ENCODE peak calls at places on chromosomes 7 and 10, in eight cellular contexts. V is SK-N-SH, Z is GM23248, R is fibroblast of lung, S is MM.1S, O is keratinocyte, K is astrocyte, E is IMR-90. N is an unnamed sample.

GRCh38 chr10:30583778-30584415 is 45.7 kb downstream of the LYZL2 start:
- DNase-seq in O (no peak), Z (peak), E (peak), S (peak), K (peak), R (peak), V (no peak), N (no peak)

GRCh38 chr10:14025790-14026189 is 304.9 kb downstream of the FRMD4A start:
- DNase-seq in S (no peak), E (no peak), V (no peak), R (no peak), O (no peak), K (no peak), Z (no peak), N (no peak)

GRCh38 chr10:113704637-113705343 is 25.1 kb downstream of the CASP7 start:
- DNase-seq in E (peak), O (no peak), R (peak), V (peak), S (peak), Z (peak), K (peak), N (no peak)

GRCh38 chr10:4595920-4596319 is 230.1 kb upstream of the AKR1E2 start:
- DNase-seq in K (no peak), E (peak), R (peak), V (no peak), O (peak), S (no peak), Z (peak), N (no peak)

GRCh38 chr7:157446322-157446721 is 109.5 kb downstream of the DNAJB6 start:
- DNase-seq in Z (no peak), O (no peak), K (no peak), S (no peak), V (no peak), R (no peak), E (no peak), N (no peak)

GRCh38 chr10:104138131-104138530 is 16.2 kb downstream of the SFR1 start:
- DNase-seq in E (no peak), K (no peak), O (no peak), R (no peak), S (no peak), V (no peak), Z (no peak), N (no peak)

GRCh38 chr7:885261-885892 is 9.0 kb downstream of the GET4 start:
- DNase-seq in K (no peak), S (no peak), V (no peak), R (no peak), Z (no peak), E (no peak), O (no peak), N (no peak)

GRCh38 chr7:90720970-90721768 is 125.0 kb downstream of the CDK14 start:
- DNase-seq in E (peak), V (no peak), R (peak), S (no peak), K (peak), Z (peak), O (no peak), N (no peak)

GRCh38 chr7:140923358-140924006 is 1.2 kb downstream of the BRAF start:
- DNase-seq in R (peak), E (no peak), K (peak), S (no peak), O (no peak), Z (peak), V (peak), N (no peak)

GRCh38 chr7:154744226-154744860 is 258.6 kb downstream of the PAXIP1 start:
- DNase-seq in Z (peak), K (no peak), V (peak), O (no peak), R (no peak), E (no peak), S (peak), N (peak)

GRCh38 chr7:88306590-88307048 is at the start of gene STEAP4:
- DNase-seq in E (peak), O (no peak), S (no peak), V (no peak), Z (peak), R (peak), K (peak), N (peak)

GRCh38 chr10:125137601-125138438 is 22.5 kb downstream of the CTBP2 start:
- DNase-seq in S (no peak), K (no peak), Z (no peak), O (no peak), R (no peak), V (no peak), E (no peak), N (no peak)

GRCh38 chr7:80686576-80686975 is 48.1 kb downstream of the CD36 start:
- DNase-seq in S (no peak), Z (peak), R (peak), V (no peak), E (peak), O (no peak), K (no peak), N (no peak)

GRCh38 chr10:94088926-94089381 is 95.2 kb downstream of the PLCE1 start:
- DNase-seq in Z (peak), K (peak), S (no peak), O (no peak), R (peak), V (no peak), E (peak), N (no peak)

DNA sequence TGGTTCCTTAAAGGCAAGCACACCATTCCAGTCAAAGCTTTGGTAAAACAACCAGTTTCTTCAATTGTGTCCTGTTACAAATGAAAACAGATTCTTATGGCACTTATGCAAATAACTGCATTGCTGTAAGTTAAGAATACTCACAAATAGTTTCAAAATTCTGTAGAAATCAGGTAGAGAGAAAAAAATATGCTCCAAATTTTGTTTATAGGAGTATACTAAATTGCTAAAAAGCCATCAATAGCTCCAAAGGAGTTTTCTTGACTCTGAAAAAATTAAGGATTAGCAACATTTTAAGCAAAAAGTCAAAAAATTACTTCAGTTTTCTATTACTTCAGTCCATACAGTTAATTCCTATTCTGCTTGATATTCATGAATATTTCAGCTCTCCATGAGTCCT is 51.3 kb upstream of the KAT6B start:
- DNase-seq in K (no peak), R (no peak), E (no peak), V (no peak), Z (no peak), O (no peak), S (no peak), N (no peak)
- H2AFZ ChIP-seq in K (no peak), R (no peak), E (no peak), V (no peak), Z (no peak), O (no peak), S (no peak), N (no peak)

DNA sequence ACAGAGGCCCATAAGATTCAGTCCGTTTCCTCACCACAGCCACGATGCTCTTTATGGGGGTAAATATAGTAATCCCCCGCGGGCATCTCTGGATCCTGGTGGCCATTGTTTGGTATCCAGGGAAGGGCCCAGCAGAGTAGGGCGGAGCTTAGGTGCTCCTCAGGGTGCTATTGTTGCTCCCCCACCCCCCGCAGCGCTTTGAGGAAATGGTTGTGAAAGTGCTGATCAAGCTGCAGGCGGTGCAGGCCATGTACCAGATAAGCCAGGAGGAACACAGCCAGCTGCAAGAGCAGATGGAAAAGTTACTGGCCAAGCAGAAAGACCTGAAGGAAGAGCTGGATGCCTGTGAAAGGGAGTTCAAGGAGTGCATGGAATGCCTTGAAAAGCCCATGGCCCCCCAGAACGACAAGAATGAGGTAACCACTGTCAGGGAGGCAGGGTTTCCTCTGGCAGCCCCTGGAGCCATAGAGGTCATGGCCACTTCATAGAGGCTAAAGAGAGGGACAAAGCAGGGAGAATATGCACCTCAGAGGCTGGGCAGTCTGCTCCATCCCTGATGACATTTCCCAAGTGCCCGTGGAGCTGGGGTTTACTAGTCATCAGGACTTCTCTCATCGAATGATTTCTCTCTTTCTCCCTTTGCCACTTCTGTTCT is 17.6 kb upstream of the FLNC start:
- DNase-seq in K (no peak), S (peak), O (no peak), R (peak), V (no peak), Z (no peak), E (no peak), N (no peak)
- H2AFZ ChIP-seq in K (no peak), S (peak), O (no peak), R (no peak), V (no peak), Z (no peak), E (no peak), N (no peak)

DNA sequence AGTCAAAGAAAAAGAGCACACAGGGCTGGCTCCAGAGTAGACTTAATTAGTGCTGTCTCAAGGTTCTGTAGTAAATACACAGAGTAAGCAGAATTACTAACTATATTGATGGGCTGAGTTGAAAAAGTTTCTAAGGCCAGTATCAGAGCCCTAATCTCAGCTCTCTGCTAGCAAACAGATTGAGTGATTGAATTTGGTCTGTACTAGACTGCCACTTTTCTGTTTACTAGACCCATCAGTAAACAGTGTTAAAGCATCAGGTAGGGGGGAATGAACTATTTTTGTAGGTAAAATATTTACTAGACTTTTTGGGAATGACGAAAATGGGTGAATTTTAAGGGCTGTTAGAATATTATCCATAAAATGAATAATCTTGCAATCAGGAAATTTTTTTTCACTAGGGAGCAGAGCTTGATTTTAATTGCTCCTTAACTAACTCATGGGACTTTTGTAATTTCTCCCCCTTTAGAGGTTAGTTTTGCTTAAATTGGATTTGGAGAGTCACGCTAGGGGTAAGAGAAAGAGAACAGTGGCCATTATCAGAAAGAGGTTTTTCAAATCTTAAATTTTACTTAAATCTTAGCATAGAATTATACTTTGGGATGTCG is 37.3 kb upstream of the RASGEF1A start:
- DNase-seq in R (no peak), E (no peak), K (no peak), V (no peak), O (no peak), Z (no peak), S (no peak), N (no peak)
- H2AFZ ChIP-seq in R (peak), E (peak), K (peak), V (no peak), O (no peak), Z (peak), S (peak), N (no peak)

GRCh38 chr7:34078864-34079263 is 173.5 kb downstream of the BMPER start:
- DNase-seq in S (no peak), R (no peak), V (no peak), O (no peak), K (no peak), Z (no peak), E (no peak), N (no peak)

GRCh38 chr7:34075976-34076375 is 170.6 kb downstream of the BMPER start:
- DNase-seq in K (no peak), S (no peak), O (no peak), V (no peak), R (no peak), E (no peak), Z (peak), N (no peak)

GRCh38 chr7:34080513-34080912 is 175.2 kb downstream of the BMPER start:
- DNase-seq in Z (peak), S (no peak), V (no peak), O (no peak), K (peak), E (peak), R (peak), N (no peak)

GRCh38 chr7:34075543-34075942 is 170.2 kb downstream of the BMPER start:
- DNase-seq in V (no peak), K (no peak), Z (no peak), R (no peak), E (no peak), O (no peak), S (no peak), N (no peak)

DNA sequence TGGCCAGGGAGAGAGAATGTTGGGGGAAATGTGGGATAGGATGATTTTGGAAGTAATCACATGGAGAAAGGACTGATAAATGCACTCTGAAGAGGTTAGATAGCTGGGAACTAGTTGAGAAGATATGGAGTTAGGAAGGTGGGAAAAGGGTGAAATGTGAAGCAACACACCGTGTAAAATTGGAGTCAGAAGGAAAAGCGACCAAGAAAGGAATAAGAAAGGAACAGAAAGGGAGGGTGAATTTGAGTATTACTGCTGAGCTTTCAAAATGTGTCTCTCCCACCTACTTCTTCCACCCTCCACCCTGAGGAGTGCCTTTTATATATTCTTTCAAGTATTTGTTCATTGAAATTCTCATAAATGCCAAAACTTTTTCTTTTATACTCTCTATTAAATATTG is 171.8 kb downstream of the BMPER start:
- DNase-seq in V (no peak), K (no peak), Z (no peak), E (no peak), S (no peak), R (no peak), O (no peak), N (no peak)
- H2AFZ ChIP-seq in V (no peak), K (no peak), Z (no peak), E (no peak), S (no peak), R (no peak), O (no peak), N (no peak)

DNA sequence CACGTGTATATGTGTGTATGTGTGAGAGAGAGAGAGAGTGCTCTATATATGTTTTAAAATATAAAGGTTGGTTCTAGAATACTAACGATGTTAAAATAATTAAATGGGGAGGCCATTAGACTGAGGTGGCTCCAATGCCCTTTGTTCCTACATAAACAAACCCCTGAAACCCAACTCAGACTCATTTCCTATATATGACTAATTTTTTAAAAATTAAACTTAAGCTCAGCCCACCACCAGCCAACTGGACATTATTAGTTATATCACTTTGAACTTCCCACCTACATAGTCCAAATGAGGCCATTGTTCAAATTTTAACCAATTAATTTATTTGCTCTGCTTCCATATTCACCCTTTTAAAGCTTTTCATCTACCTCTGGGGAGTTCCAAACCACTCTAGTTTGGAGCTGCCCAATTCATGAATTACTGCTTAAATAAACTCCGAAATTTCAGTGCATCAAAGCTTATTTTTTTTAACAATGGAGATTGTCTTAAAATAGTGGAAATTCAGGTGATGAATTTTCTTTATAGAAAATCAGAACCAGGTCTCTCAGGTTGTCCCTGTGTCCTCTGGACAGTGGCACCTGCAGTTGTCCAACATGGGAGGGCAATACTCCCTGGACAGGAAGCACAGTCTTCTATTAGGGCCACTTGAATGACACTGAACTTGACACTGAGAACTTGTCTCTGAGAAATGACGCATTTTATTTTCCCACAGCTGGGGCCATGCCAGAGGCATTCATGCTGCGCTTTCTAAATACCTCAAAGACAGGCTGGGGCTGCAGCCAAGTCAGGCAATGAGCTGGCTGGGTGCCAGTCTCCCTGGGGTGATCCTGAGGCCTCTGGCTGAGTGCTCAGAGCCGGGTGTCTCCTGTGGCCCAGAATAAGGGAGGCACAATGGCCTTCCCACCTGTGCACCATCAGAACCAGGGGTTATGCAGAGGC is 109.5 kb upstream of the TMEM72 start:
- DNase-seq in S (no peak), Z (peak), O (no peak), R (peak), V (no peak), E (peak), K (peak), N (no peak)
- H2AFZ ChIP-seq in S (no peak), Z (no peak), O (no peak), R (no peak), V (no peak), E (peak), K (no peak), N (no peak)

N was measured in H9.